ENCODE peak calls at places on chromosomes 7 and 10, in seven cellular contexts. Z is prostate gland, R is upper lobe of left lung, O is uterus, I is A549, P is neural progenitor cell, A is H9. V is an unnamed sample.

GRCh38 chr10:119412831-119413737 is 129.4 kb downstream of the RGS10 start:
- DNase-seq in Z (no peak), R (no peak), O (no peak), I (no peak), P (peak), A (peak), V (no peak)

GRCh38 chr7:22849158-22849557 is 26.5 kb upstream of the TOMM7 start:
- DNase-seq in Z (no peak), R (no peak), O (no peak), I (no peak), P (no peak), A (no peak), V (no peak)

GRCh38 chr10:124539935-124540641 is 78.5 kb downstream of the LHPP start:
- DNase-seq in Z (peak), R (peak), O (peak), I (peak), P (peak), A (peak), V (peak)

GRCh38 chr7:34036069-34036920 is 131.0 kb downstream of the BMPER start:
- DNase-seq in Z (no peak), R (no peak), O (peak), I (peak), P (no peak), A (no peak), V (peak)

GRCh38 chr10:104056619-104057273 is 28.9 kb downstream of the COL17A1 start:
- DNase-seq in Z (no peak), R (peak), O (no peak), I (no peak), P (no peak), A (peak), V (no peak)

GRCh38 chr7:28666144-28666543 is 253.8 kb downstream of the CREB5 start:
- DNase-seq in Z (no peak), R (no peak), O (no peak), I (no peak), P (no peak), A (no peak), V (no peak)

GRCh38 chr10:94002156-94002555 is 8.4 kb downstream of the PLCE1 start:
- DNase-seq in Z (no peak), R (no peak), O (no peak), I (no peak), P (no peak), A (no peak), V (peak)

GRCh38 chr7:45203459-45203858 is 45.9 kb downstream of the RAMP3 start:
- DNase-seq in Z (no peak), R (no peak), O (no peak), I (no peak), P (no peak), A (no peak), V (no peak)

GRCh38 chr10:110181451-110181850 is 26.0 kb upstream of the MXI1 start:
- DNase-seq in Z (no peak), R (no peak), O (no peak), I (no peak), P (peak), A (no peak), V (no peak)

GRCh38 chr10:132404169-132404880 is 7.3 kb downstream of the PWWP2B start:
- DNase-seq in Z (no peak), R (peak), O (no peak), I (no peak), P (no peak), A (no peak), V (no peak)

GRCh38 chr7:94364816-94365215 is 29.9 kb upstream of the COL1A2 start:
- DNase-seq in Z (no peak), R (no peak), O (no peak), I (no peak), P (no peak), A (no peak), V (no peak)

GRCh38 chr7:8260871-8261707 is 878 bp downstream of the ICA1 start:
- DNase-seq in Z (peak), R (no peak), O (peak), I (peak), P (peak), A (no peak), V (peak)

GRCh38 chr10:126571203-126571602 is 99.3 kb downstream of the C10orf90 start:
- DNase-seq in Z (no peak), R (peak), O (no peak), I (no peak), P (no peak), A (peak), V (no peak)

GRCh38 chr10:126570631-126571170 is 99.8 kb downstream of the C10orf90 start:
- DNase-seq in Z (no peak), R (no peak), O (no peak), I (no peak), P (no peak), A (no peak), V (no peak)

GRCh38 chr10:126565871-126566270 is 104.6 kb downstream of the C10orf90 start:
- DNase-seq in Z (no peak), R (no peak), O (no peak), I (no peak), P (no peak), A (no peak), V (no peak)

GRCh38 chr10:126568809-126569208 is 101.7 kb downstream of the C10orf90 start:
- DNase-seq in Z (no peak), R (peak), O (no peak), I (no peak), P (no peak), A (no peak), V (no peak)

GRCh38 chr10:126569513-126570447 is 100.7 kb downstream of the C10orf90 start:
- DNase-seq in Z (no peak), R (no peak), O (no peak), I (peak), P (no peak), A (no peak), V (no peak)
- H3K27ac ChIP-seq in Z (no peak), R (no peak), O (no peak), I (peak), P (no peak), A (no peak), V (no peak)

DNA sequence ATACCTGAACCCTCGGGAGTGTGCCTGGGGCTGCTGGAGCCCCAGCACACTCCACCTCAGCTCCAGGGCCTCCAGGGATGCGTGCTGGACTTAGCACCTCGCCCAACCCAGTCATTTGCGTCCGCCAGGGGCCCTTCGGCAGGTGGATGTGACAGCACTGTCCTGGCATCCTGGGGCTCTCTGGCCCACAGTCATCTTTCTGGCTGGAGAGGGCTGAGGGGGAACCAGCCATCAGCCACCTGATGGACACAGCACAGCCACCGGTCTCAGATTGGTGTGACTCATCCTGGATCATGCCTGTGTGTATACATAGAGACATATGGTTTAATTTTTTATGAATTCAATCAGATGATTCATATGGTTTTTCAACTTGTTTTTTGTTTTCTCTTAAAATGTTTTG is 11.1 kb downstream of the ZNF775 start:
- DNase-seq in Z (no peak), R (no peak), O (no peak), I (no peak), P (no peak), A (no peak), V (no peak)
- TF ChIP-seq CTCF in Z (no peak), R (no peak), O (no peak), I (no peak), P (no peak), A (no peak), V (no peak)

GRCh38 chr10:73910764-73911552 is at the start of gene PLAU:
- DNase-seq in Z (peak), R (peak), O (no peak), I (no peak), P (peak), A (peak), V (peak)

GRCh38 chr10:73907841-73908517 is 3.0 kb upstream of the PLAU start:
- DNase-seq in Z (no peak), R (no peak), O (no peak), I (peak), P (no peak), A (no peak), V (peak)

GRCh38 chr10:73910401-73910763 is 550 bp upstream of the PLAU start:
- DNase-seq in Z (no peak), R (no peak), O (no peak), I (peak), P (peak), A (no peak), V (no peak)

GRCh38 chr10:73909716-73910115 is 1.2 kb upstream of the PLAU start:
- DNase-seq in Z (no peak), R (no peak), O (no peak), I (no peak), P (no peak), A (no peak), V (no peak)

DNA sequence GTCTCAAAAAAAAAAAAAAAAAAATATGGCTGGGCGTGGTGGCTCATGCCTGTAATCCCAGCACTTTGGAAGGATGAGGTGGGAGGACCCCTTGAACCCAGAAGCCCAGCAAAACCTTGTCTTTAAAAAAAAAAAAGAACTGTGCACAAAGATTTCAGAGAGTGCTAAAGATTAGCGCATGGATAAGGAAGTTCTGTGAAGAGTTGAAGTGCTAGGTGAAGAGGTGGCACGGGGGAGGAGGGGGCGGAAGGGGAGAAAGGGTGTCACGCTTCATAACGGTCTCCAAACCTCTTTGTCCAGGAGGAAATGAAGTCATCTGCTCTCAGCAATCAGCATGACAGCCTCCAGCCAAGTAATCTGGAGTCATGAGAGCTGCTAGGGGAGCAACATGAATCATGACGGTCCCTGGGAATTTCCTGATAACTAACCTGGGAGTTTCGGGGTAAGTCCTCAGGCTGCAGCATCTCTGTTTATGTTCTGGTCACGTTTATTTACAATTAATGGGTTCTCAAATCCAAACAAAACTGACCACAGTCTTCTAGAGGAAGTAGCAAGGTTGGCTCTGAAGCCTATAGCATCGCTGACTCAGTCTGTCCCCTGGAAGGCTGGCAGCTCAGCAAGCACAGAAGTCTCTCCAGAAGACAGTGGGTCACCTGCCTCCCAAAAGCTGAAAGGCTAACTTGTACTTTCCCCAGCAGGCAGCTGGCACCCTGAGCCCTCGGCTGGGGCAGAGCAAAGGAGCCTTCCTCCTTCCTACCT is 1.9 kb upstream of the PLAU start:
- DNase-seq in Z (no peak), R (no peak), O (peak), I (peak), P (no peak), A (no peak), V (no peak)
- H3K27ac ChIP-seq in Z (no peak), R (peak), O (peak), I (peak), P (no peak), A (no peak), V (peak)

GRCh38 chr10:26861326-26861998 is 704 bp upstream of the ABI1 start:
- DNase-seq in Z (no peak), R (no peak), O (no peak), I (no peak), P (no peak), A (no peak), V (no peak)
- TF ChIP-seq CTCF in Z (no peak), R (peak), O (no peak), I (peak), P (no peak), A (peak), V (peak)

DNA sequence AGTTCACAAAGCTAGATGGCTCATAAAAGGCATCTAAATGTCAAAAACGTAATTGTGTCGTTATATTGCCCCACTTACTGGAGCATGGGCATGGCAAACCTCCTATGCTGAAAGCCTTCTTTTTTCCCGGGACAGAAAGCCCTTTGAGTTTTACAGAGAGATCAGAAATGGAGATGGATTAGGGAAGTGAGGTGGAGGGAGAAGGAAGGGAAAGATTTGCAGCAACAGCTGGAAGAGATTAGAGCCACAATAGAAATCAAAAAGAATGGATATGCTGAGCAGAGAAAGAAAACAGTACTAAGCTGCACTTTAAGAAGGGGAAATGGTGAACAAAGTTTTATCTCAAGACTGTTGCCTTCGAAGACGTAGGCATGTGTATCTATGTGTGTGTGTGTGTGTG is 97.2 kb upstream of the PCGF5 start:
- DNase-seq in Z (no peak), R (no peak), O (no peak), I (no peak), P (peak), A (no peak), V (no peak)
- H3K27ac ChIP-seq in Z (no peak), R (no peak), O (no peak), I (no peak), P (peak), A (no peak), V (no peak)

DNA sequence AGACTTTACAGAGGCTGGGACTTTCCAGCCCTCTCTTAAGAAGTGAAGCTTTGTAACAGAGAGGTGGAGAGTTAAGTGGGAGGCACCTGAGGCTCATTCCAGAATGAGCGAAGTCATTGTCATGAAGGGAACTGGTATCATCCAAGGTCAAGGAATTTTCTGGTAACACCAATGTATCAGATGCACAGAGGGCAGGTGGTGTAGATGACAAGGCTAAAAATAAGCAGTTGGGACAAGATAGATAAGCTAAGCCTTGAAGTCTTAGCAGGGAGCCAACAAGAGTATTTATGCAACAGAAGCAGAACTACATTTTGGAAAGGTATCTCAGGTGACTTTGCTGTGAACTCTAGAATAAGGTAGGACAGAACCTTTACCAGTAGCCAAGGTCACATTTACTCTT is 257.0 kb upstream of the AUTS2 start:
- DNase-seq in Z (no peak), R (no peak), O (no peak), I (no peak), P (no peak), A (no peak), V (no peak)
- TF ChIP-seq CTCF in Z (no peak), R (no peak), O (no peak), I (no peak), P (no peak), A (no peak), V (no peak)